ENCODE peak calls at places on chromosomes 2 and 18, in eight cellular contexts. Q, O, C, F, N, I, P and R are unnamed samples.

GRCh38 chr2:31688282-31688681 is 107.5 kb upstream of the SRD5A2 start:
- DNase-seq in Q (no peak), O (no peak), C (no peak), F (no peak), N (no peak), I (no peak), P (no peak), R (peak)

GRCh38 chr2:45627911-45628310 is 16.8 kb upstream of the SRBD1 start:
- DNase-seq in Q (no peak), O (no peak), C (no peak), F (peak), N (no peak), I (no peak), P (no peak), R (no peak)

GRCh38 chr2:144671695-144672094 is 151.8 kb upstream of the ZEB2 start:
- DNase-seq in Q (no peak), O (no peak), C (no peak), F (peak), N (no peak), I (no peak), P (no peak), R (no peak)

GRCh38 chr2:144082327-144082726 is 437.6 kb downstream of the ZEB2 start:
- DNase-seq in Q (no peak), O (no peak), C (no peak), F (no peak), N (no peak), I (no peak), P (no peak), R (no peak)

GRCh38 chr2:95374029-95374428 is 28.5 kb upstream of the FAHD2A start:
- DNase-seq in Q (no peak), O (peak), C (no peak), F (no peak), N (no peak), I (no peak), P (no peak), R (no peak)

GRCh38 chr2:218627939-218628338 is 20.2 kb downstream of the PLCD4 start:
- DNase-seq in Q (no peak), O (no peak), C (no peak), F (no peak), N (no peak), I (no peak), P (no peak), R (no peak)

GRCh38 chr2:186852508-186852907 is 3.5 kb upstream of the ZSWIM2 start:
- DNase-seq in Q (no peak), O (no peak), C (no peak), F (no peak), N (no peak), I (no peak), P (no peak), R (no peak)

GRCh38 chr18:5620284-5620683 is 76.5 kb upstream of the EPB41L3 start:
- DNase-seq in Q (no peak), O (no peak), C (no peak), F (peak), N (no peak), I (no peak), P (no peak), R (no peak)

GRCh38 chr2:88765154-88765948 is 73.9 kb downstream of the RPIA start:
- DNase-seq in Q (no peak), O (no peak), C (peak), F (peak), N (peak), I (peak), P (peak), R (peak)

GRCh38 chr2:26640781-26641564 is at the start of gene CIB4:
- DNase-seq in Q (peak), O (no peak), C (no peak), F (no peak), N (peak), I (no peak), P (no peak), R (no peak)

GRCh38 chr2:71466301-71467179 is 13.2 kb downstream of the DYSF start:
- DNase-seq in Q (peak), O (peak), C (peak), F (no peak), N (peak), I (peak), P (no peak), R (no peak)

GRCh38 chr18:48264508-48264907 is 144.7 kb downstream of the ZBTB7C start:
- DNase-seq in Q (no peak), O (no peak), C (no peak), F (no peak), N (no peak), I (no peak), P (no peak), R (no peak)

GRCh38 chr2:3199660-3200345 is 177.8 kb downstream of the EIPR1 start:
- DNase-seq in Q (no peak), O (no peak), C (no peak), F (no peak), N (no peak), I (no peak), P (no peak), R (no peak)
- H3K4me3 ChIP-seq in Q (no peak), O (no peak), C (no peak), F (no peak), N (no peak), I (no peak), P (no peak), R (no peak)

DNA sequence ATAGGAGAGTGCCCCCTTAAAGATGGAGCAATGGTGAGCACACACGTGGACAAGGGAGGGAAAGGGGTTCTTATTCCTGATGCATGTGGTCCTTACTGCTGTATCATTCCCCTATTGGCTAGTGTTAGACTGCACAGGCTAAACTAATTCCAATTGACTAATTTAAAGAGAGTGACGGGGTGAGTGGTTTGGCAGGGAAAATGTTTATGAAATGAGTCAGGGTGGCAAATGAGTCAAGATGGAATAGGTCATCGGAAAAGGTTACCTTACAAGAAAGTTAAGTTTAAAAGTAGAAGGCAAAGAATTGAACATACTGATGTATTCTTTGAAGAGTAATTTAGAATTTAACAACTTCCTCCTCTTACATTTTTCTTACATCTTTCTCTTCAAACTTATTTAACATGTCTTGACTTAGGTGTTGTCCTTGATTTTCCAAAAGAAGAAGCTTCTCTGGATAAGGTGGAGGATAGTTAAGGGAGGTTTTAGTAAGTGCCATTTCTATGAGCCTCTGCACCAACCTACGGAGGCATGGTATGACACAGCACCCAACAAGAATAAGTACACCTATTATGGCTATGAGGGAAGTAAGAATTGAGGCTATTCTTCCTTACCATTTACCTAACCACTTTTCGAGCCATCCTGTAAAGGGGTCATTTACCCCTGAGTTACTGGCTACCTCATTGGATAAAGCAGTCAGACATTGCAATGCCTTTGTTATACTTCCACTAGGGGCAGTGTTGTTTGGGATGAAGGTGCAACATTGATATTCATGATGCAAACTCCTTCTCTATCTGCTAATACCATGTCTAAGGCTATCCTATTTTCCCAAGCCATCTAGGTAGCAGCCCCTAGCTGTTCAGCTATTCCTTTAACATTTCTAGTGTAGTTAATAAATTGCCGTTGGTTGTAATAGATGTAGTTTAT is 1345.8 kb upstream of the LRRTM1 start:
- DNase-seq in Q (no peak), O (no peak), C (no peak), F (peak), N (no peak), I (no peak), P (no peak), R (no peak)
- TF ChIP-seq CTCF in Q (no peak), O (peak), C (no peak), F (no peak), N (no peak), I (no peak), P (no peak), R (no peak)

GRCh38 chr18:74534150-74534969 is at the start of gene CNDP1:
- DNase-seq in Q (no peak), O (no peak), C (no peak), F (no peak), N (no peak), I (no peak), P (no peak), R (no peak)
- TF ChIP-seq POLR2A in Q (no peak), O (no peak), C (no peak), F (no peak), N (no peak), I (no peak), P (no peak), R (no peak)

DNA sequence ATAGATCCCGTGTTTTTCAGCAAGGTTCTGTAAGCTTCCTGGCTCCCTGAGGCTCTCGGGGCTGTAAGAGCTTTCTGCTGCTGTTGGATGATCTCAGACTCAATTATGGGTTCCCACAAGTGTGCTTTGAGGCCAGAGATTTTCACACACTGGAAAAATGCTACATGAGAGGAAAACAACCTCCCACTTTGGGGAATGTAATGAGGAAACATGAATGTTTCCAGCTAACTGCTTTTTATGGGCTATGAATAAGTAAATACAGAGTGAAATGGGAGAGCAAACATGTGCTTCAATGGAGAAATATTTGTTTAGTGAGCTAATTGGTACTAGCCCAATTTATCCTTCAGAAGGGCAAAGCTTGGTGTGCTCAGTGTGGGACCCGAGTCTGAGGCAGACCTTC is 249.0 kb downstream of the RDH14 start:
- DNase-seq in Q (no peak), O (no peak), C (no peak), F (peak), N (no peak), I (no peak), P (no peak), R (no peak)
- H3K4me3 ChIP-seq in Q (no peak), O (no peak), C (peak), F (no peak), N (no peak), I (no peak), P (no peak), R (no peak)

GRCh38 chr2:37890893-37891495 is 34.1 kb upstream of the RMDN2 start:
- DNase-seq in Q (peak), O (peak), C (peak), F (peak), N (peak), I (peak), P (peak), R (peak)
- TF ChIP-seq CTCF in Q (peak), O (peak), C (peak), F (peak), N (peak), I (peak), P (peak), R (peak)